ENCODE peak calls at places on chromosomes 6 and 20, in five cellular contexts. S, V, A, K and Q are unnamed samples.

GRCh38 chr6:54282186-54282585 is 26.1 kb upstream of the TINAG start:
- DNase-seq in K (no peak), S (no peak), V (no peak), A (peak; percentile 19), Q (no peak)

GRCh38 chr6:154995241-154996162 is at the start of gene TIAM2:
- DNase-seq in V (peak; percentile 79), K (peak; percentile 92), A (no peak), S (peak; percentile 25), Q (no peak)

GRCh38 chr6:159904497-159904911 is 13.7 kb downstream of the MAS1 start:
- DNase-seq in A (no peak), S (no peak), V (no peak), K (no peak), Q (no peak)

GRCh38 chr6:36025260-36025931 is 955 bp upstream of the SLC26A8 start:
- DNase-seq in V (no peak), S (no peak), A (no peak), K (no peak), Q (no peak)

GRCh38 chr6:109308018-109308492 is 74.2 kb downstream of the CD164 start:
- DNase-seq in A (no peak), K (no peak), V (no peak), S (peak; percentile 13), Q (peak; percentile 71)

GRCh38 chr20:3797592-3798404 is 1.7 kb downstream of the CDC25B start:
- DNase-seq in V (no peak), S (no peak), K (peak; percentile 11), A (no peak), Q (no peak)

GRCh38 chr20:22312744-22313346 is 271.5 kb downstream of the FOXA2 start:
- DNase-seq in V (peak; percentile 75), K (peak; percentile 16), S (peak; percentile 56), A (peak; percentile 23), Q (no peak)

GRCh38 chr20:60062431-60063336 is 104.5 kb downstream of the CDH26 start:
- DNase-seq in V (no peak), A (no peak), S (no peak), K (peak; percentile 57), Q (no peak)

GRCh38 chr6:26284537-26285142 is 80.4 kb upstream of the BTN3A2 start:
- DNase-seq in K (no peak), S (no peak), V (peak; percentile 81), A (no peak), Q (no peak)

GRCh38 chr6:154433477-154434241 is 76.8 kb downstream of the CNKSR3 start:
- DNase-seq in S (no peak), V (peak; percentile 36), K (no peak), A (no peak), Q (no peak)

GRCh38 chr6:43149260-43149659 is 21.8 kb upstream of the SRF start:
- DNase-seq in K (no peak), V (no peak), S (no peak), A (no peak), Q (no peak)

GRCh38 chr20:39778847-39779641 is 816.9 kb downstream of the DHX35 start:
- DNase-seq in K (no peak), A (no peak), S (no peak), V (peak; percentile 24), Q (no peak)

GRCh38 chr6:149060985-149061760 is 256.3 kb upstream of the TAB2 start:
- DNase-seq in S (no peak), V (no peak), A (no peak), K (peak; percentile 43), Q (no peak)

GRCh38 chr6:136166815-136167214 is 83.3 kb downstream of the MTFR2 start:
- DNase-seq in K (no peak), S (no peak), A (no peak), V (no peak), Q (no peak)

GRCh38 chr6:78948785-78949184 is 81.4 kb downstream of the IRAK1BP1 start:
- DNase-seq in S (no peak), V (no peak), A (no peak), K (no peak), Q (no peak)

GRCh38 chr20:44886276-44886671 is 769 bp downstream of the YWHAB start:
- DNase-seq in A (no peak), S (no peak), V (peak; percentile 13), K (no peak), Q (no peak)

GRCh38 chr20:50625986-50626677 is 65.2 kb downstream of the RIPOR3 start:
- DNase-seq in S (peak; percentile 67), V (peak; percentile 95), K (peak; percentile 64), A (peak; percentile 36), Q (peak; percentile 62)

GRCh38 chr20:62603021-62603906 is 39.0 kb upstream of the SLCO4A1 start:
- DNase-seq in K (no peak), A (no peak), S (no peak), V (no peak), Q (peak; percentile 96)

GRCh38 chr6:31178143-31179041 is 7.9 kb upstream of the POU5F1 start:
- DNase-seq in V (no peak), K (no peak), S (no peak), A (no peak), Q (no peak)

DNA sequence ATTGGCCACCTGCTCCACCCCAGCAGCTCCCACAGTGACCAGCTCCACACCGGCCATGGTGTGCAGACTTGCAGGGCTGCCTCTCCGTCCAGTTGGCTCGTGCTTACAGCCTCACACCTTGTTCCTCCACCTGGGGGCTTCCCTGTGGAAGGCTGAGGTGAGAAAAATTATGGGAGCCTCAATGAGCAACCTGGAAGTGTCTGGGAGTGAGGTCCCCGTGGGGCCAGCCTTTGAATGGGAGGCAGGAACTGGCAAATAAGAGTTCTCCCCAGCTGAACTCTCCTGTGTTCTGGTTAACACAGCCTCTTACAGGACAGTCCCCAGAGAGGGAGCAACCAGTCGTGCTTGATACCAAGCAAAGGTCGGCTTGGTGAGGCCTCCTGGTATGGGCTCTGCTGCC is 3.8 kb upstream of the PFDN4 start:
- DNase-seq in K (no peak), A (no peak), V (no peak), S (no peak), Q (no peak)
- TF ChIP-seq REST in K (no peak), A (no peak), V (no peak), S (no peak), Q (no peak)

GRCh38 chr6:168848797-168849196 is 404.8 kb downstream of the THBS2 start:
- DNase-seq in S (no peak), K (no peak), V (no peak), A (no peak), Q (no peak)

GRCh38 chr6:168851460-168852103 is 402.1 kb downstream of the THBS2 start:
- DNase-seq in A (no peak), S (no peak), V (no peak), K (no peak), Q (no peak)

GRCh38 chr6:168849459-168849858 is 404.2 kb downstream of the THBS2 start:
- DNase-seq in K (no peak), S (no peak), V (no peak), A (no peak), Q (no peak)

GRCh38 chr6:168852336-168852884 is 401.2 kb downstream of the THBS2 start:
- DNase-seq in V (no peak), S (no peak), A (no peak), K (no peak), Q (no peak)
- H3K4me3 ChIP-seq in V (no peak overlapping the region), S (no peak overlapping the region), A (no peak overlapping the region), K (peak overlapping the region; percentile 46), Q (no peak overlapping the region)

GRCh38 chr6:122289721-122290501 is 109.5 kb upstream of the HSF2 start:
- DNase-seq in K (peak; percentile 3), A (peak; percentile 13), S (no peak), V (peak; percentile 76), Q (no peak)
- TF ChIP-seq REST in K (no peak), A (no peak), S (no peak), V (no peak), Q (no peak)

GRCh38 chr6:170152989-170153388 is 137.9 kb downstream of the DLL1 start:
- DNase-seq in V (peak; percentile 65), S (peak; percentile 22), A (peak; percentile 63), K (no peak), Q (peak; percentile 21)

GRCh38 chr6:170150590-170150945 is 140.3 kb downstream of the DLL1 start:
- DNase-seq in V (no peak), S (no peak), A (no peak), K (no peak), Q (no peak)

GRCh38 chr6:170151235-170152110 is 139.4 kb downstream of the DLL1 start:
- DNase-seq in V (no peak), S (no peak), A (no peak), K (no peak), Q (no peak)

GRCh38 chr6:170153436-170154319 is 137.2 kb downstream of the DLL1 start:
- DNase-seq in S (no peak), K (no peak), V (peak; percentile 50), A (no peak), Q (no peak)

DNA sequence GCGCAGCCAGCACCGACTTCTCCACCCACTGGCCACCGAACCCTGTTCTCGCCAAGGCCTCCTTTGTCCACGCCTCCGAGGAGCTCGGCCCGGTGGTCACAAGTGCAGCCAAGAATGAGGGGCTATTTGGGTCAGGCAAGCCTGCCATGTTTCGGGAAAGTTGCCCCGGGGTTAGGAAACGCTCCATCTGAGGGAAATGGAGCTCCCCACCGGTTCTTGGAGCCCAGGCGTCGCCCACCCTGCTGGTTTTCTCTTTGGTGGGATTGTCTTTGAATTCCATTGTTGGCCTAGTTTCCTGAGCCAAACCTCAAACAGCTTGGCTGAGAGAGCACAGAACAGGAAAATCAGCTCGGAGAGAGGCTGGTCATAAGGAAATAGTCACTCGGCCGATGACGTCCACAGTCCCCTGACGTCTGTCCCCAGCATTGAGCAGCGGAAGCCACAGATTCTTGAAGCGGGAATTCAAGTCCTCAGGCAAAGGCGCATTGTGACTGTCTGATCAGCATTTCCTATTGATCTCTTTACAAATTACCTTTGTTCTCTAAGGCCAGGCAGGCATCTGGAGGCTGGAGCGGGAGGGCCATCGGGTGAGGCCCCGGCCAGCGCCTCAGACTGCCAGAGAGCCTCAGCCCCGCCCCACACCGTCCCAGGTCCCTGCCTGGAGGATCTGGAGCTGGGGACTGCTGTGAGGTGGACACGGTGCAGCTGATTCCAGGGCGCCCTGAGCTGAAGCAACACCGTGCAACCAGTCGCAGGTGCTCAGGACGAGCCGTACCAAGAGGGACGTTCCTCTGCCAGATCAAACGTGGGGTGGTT is 138.6 kb downstream of the DLL1 start:
- DNase-seq in V (no peak), S (no peak), A (no peak), K (no peak), Q (no peak)
- H3K4me3 ChIP-seq in V (no peak overlapping the region), S (no peak overlapping the region), A (no peak overlapping the region), K (no peak overlapping the region), Q (no peak overlapping the region)

GRCh38 chr6:143038845-143039244 is 21.8 kb upstream of the AIG1 start:
- DNase-seq in S (no peak), A (no peak), K (no peak), V (no peak), Q (no peak)
- TF ChIP-seq REST in S (no peak), A (no peak), K (no peak), V (no peak), Q (no peak)

GRCh38 chr6:2447318-2447717 is 201.9 kb upstream of the GMDS start:
- DNase-seq in S (no peak), A (no peak), V (no peak), K (no peak), Q (no peak)

GRCh38 chr6:2454180-2454579 is 208.8 kb upstream of the GMDS start:
- DNase-seq in A (no peak), S (no peak), V (no peak), K (no peak), Q (no peak)

GRCh38 chr6:2449572-2449940 is 204.2 kb upstream of the GMDS start:
- DNase-seq in K (no peak), V (no peak), S (no peak), A (no peak), Q (no peak)

GRCh38 chr6:2450546-2450945 is 205.1 kb upstream of the GMDS start:
- DNase-seq in A (no peak), S (no peak), V (no peak), K (peak; percentile 68), Q (no peak)

GRCh38 chr6:2448826-2449571 is 203.6 kb upstream of the GMDS start:
- DNase-seq in K (peak; percentile 69), A (peak; percentile 59), S (peak; percentile 48), V (peak; percentile 85), Q (peak; percentile 21)
- H3K4me3 ChIP-seq in K (peak overlapping the region; percentile 59), A (no peak overlapping the region), S (peak overlapping the region; percentile 37), V (peak overlapping the region; percentile 11), Q (no peak overlapping the region)